ENCODE peak calls at places on chromosomes 7 and 10, in six cellular contexts. One of them, this sample, is unnamed.

GRCh38 chr10:86423739-86424138 is 57.1 kb upstream of the GRID1 start:
- DNase-seq in left ventricle myocardium superior: no peak
- DNase-seq in hepatocyte: no peak
- DNase-seq in activated CD8-positive, alpha-beta memory T cell treated with anti-CD3 and anti-CD28 coated beads for 24 hours: no peak
- DNase-seq in kidney tubule cell: no peak
- DNase-seq in dorsolateral prefrontal cortex: no peak
- DNase-seq in this sample: no peak

GRCh38 chr7:816751-817671 is 15.3 kb upstream of the SUN1 start:
- DNase-seq in kidney tubule cell: peak
- DNase-seq in left ventricle myocardium superior: no peak
- DNase-seq in hepatocyte: peak
- DNase-seq in dorsolateral prefrontal cortex: peak
- DNase-seq in activated CD8-positive, alpha-beta memory T cell treated with anti-CD3 and anti-CD28 coated beads for 24 hours: peak
- DNase-seq in this sample: no peak

GRCh38 chr7:81761821-81762220 is 8.0 kb downstream of the HGF start:
- DNase-seq in left ventricle myocardium superior: no peak
- DNase-seq in activated CD8-positive, alpha-beta memory T cell treated with anti-CD3 and anti-CD28 coated beads for 24 hours: no peak
- DNase-seq in dorsolateral prefrontal cortex: no peak
- DNase-seq in hepatocyte: no peak
- DNase-seq in kidney tubule cell: no peak
- DNase-seq in this sample: no peak

GRCh38 chr10:21989453-21990154 is 13.9 kb downstream of the DNAJC1 start:
- DNase-seq in activated CD8-positive, alpha-beta memory T cell treated with anti-CD3 and anti-CD28 coated beads for 24 hours: no peak
- DNase-seq in kidney tubule cell: peak
- DNase-seq in dorsolateral prefrontal cortex: peak
- DNase-seq in hepatocyte: peak
- DNase-seq in left ventricle myocardium superior: peak
- DNase-seq in this sample: peak

GRCh38 chr7:46942574-46942973 is 639.3 kb downstream of the TNS3 start:
- DNase-seq in activated CD8-positive, alpha-beta memory T cell treated with anti-CD3 and anti-CD28 coated beads for 24 hours: no peak
- DNase-seq in kidney tubule cell: no peak
- DNase-seq in hepatocyte: no peak
- DNase-seq in left ventricle myocardium superior: no peak
- DNase-seq in dorsolateral prefrontal cortex: no peak
- DNase-seq in this sample: no peak

GRCh38 chr7:74222851-74223710 is 13.3 kb downstream of the LAT2 start:
- DNase-seq in left ventricle myocardium superior: peak
- DNase-seq in activated CD8-positive, alpha-beta memory T cell treated with anti-CD3 and anti-CD28 coated beads for 24 hours: no peak
- DNase-seq in dorsolateral prefrontal cortex: no peak
- DNase-seq in hepatocyte: no peak
- DNase-seq in kidney tubule cell: no peak
- DNase-seq in this sample: no peak

GRCh38 chr10:103767756-103768155 is 87.6 kb downstream of the SH3PXD2A start:
- DNase-seq in kidney tubule cell: no peak
- DNase-seq in hepatocyte: no peak
- DNase-seq in activated CD8-positive, alpha-beta memory T cell treated with anti-CD3 and anti-CD28 coated beads for 24 hours: no peak
- DNase-seq in left ventricle myocardium superior: no peak
- DNase-seq in dorsolateral prefrontal cortex: no peak
- DNase-seq in this sample: no peak

GRCh38 chr7:13904689-13905088 is 84.8 kb downstream of the ETV1 start:
- DNase-seq in activated CD8-positive, alpha-beta memory T cell treated with anti-CD3 and anti-CD28 coated beads for 24 hours: no peak
- DNase-seq in hepatocyte: no peak
- DNase-seq in dorsolateral prefrontal cortex: no peak
- DNase-seq in left ventricle myocardium superior: no peak
- DNase-seq in kidney tubule cell: peak
- DNase-seq in this sample: no peak

GRCh38 chr7:132075573-132075972 is 500.7 kb downstream of the PLXNA4 start:
- DNase-seq in left ventricle myocardium superior: no peak
- DNase-seq in hepatocyte: no peak
- DNase-seq in activated CD8-positive, alpha-beta memory T cell treated with anti-CD3 and anti-CD28 coated beads for 24 hours: no peak
- DNase-seq in dorsolateral prefrontal cortex: no peak
- DNase-seq in kidney tubule cell: no peak
- DNase-seq in this sample: no peak

GRCh38 chr10:59575269-59575668 is 134.4 kb downstream of the SLC16A9 start:
- DNase-seq in left ventricle myocardium superior: no peak
- DNase-seq in dorsolateral prefrontal cortex: no peak
- DNase-seq in kidney tubule cell: peak
- DNase-seq in activated CD8-positive, alpha-beta memory T cell treated with anti-CD3 and anti-CD28 coated beads for 24 hours: no peak
- DNase-seq in hepatocyte: no peak
- DNase-seq in this sample: no peak

GRCh38 chr10:98418596-98419265 is 3.7 kb upstream of the PYROXD2 start:
- DNase-seq in dorsolateral prefrontal cortex: no peak
- DNase-seq in left ventricle myocardium superior: no peak
- DNase-seq in hepatocyte: no peak
- DNase-seq in activated CD8-positive, alpha-beta memory T cell treated with anti-CD3 and anti-CD28 coated beads for 24 hours: no peak
- DNase-seq in kidney tubule cell: no peak
- DNase-seq in this sample: no peak

GRCh38 chr10:105068497-105068896 is 427.4 kb downstream of the SORCS3 start:
- DNase-seq in kidney tubule cell: peak
- DNase-seq in activated CD8-positive, alpha-beta memory T cell treated with anti-CD3 and anti-CD28 coated beads for 24 hours: no peak
- DNase-seq in left ventricle myocardium superior: no peak
- DNase-seq in dorsolateral prefrontal cortex: no peak
- DNase-seq in hepatocyte: no peak
- DNase-seq in this sample: no peak

GRCh38 chr7:111107989-111108388 is 17.1 kb downstream of the LRRN3 start:
- DNase-seq in kidney tubule cell: no peak
- DNase-seq in dorsolateral prefrontal cortex: no peak
- DNase-seq in hepatocyte: no peak
- DNase-seq in activated CD8-positive, alpha-beta memory T cell treated with anti-CD3 and anti-CD28 coated beads for 24 hours: no peak
- DNase-seq in left ventricle myocardium superior: no peak
- DNase-seq in this sample: no peak

GRCh38 chr10:5466451-5466996 is 32.8 kb downstream of the CALML5 start:
- DNase-seq in activated CD8-positive, alpha-beta memory T cell treated with anti-CD3 and anti-CD28 coated beads for 24 hours: no peak
- DNase-seq in left ventricle myocardium superior: no peak
- DNase-seq in dorsolateral prefrontal cortex: no peak
- DNase-seq in hepatocyte: peak
- DNase-seq in kidney tubule cell: peak
- DNase-seq in this sample: no peak

GRCh38 chr10:121157998-121158397 is 306.8 kb downstream of the WDR11 start:
- DNase-seq in left ventricle myocardium superior: no peak
- DNase-seq in activated CD8-positive, alpha-beta memory T cell treated with anti-CD3 and anti-CD28 coated beads for 24 hours: no peak
- DNase-seq in dorsolateral prefrontal cortex: no peak
- DNase-seq in kidney tubule cell: peak
- DNase-seq in hepatocyte: peak
- DNase-seq in this sample: peak

GRCh38 chr10:104208730-104209129 is 23.4 kb downstream of the CFAP43 start:
- DNase-seq in activated CD8-positive, alpha-beta memory T cell treated with anti-CD3 and anti-CD28 coated beads for 24 hours: no peak
- DNase-seq in dorsolateral prefrontal cortex: no peak
- DNase-seq in kidney tubule cell: no peak
- DNase-seq in left ventricle myocardium superior: no peak
- DNase-seq in hepatocyte: no peak
- DNase-seq in this sample: no peak

GRCh38 chr7:87480386-87480785 is 4.9 kb upstream of the ABCB4 start:
- DNase-seq in activated CD8-positive, alpha-beta memory T cell treated with anti-CD3 and anti-CD28 coated beads for 24 hours: no peak
- DNase-seq in hepatocyte: no peak
- DNase-seq in left ventricle myocardium superior: no peak
- DNase-seq in kidney tubule cell: peak
- DNase-seq in dorsolateral prefrontal cortex: no peak
- DNase-seq in this sample: no peak

GRCh38 chr7:143248781-143249354 is 14.4 kb upstream of the GSTK1 start:
- DNase-seq in hepatocyte: peak
- DNase-seq in kidney tubule cell: peak
- DNase-seq in activated CD8-positive, alpha-beta memory T cell treated with anti-CD3 and anti-CD28 coated beads for 24 hours: no peak
- DNase-seq in dorsolateral prefrontal cortex: no peak
- DNase-seq in left ventricle myocardium superior: no peak
- DNase-seq in this sample: no peak

GRCh38 chr7:132751282-132751647 is 175.0 kb upstream of the PLXNA4 start:
- DNase-seq in activated CD8-positive, alpha-beta memory T cell treated with anti-CD3 and anti-CD28 coated beads for 24 hours: no peak
- DNase-seq in left ventricle myocardium superior: no peak
- DNase-seq in dorsolateral prefrontal cortex: no peak
- DNase-seq in kidney tubule cell: no peak
- DNase-seq in hepatocyte: no peak
- DNase-seq in this sample: no peak

GRCh38 chr10:112949875-112950507 is at the start of gene TCF7L2:
- DNase-seq in kidney tubule cell: peak
- DNase-seq in activated CD8-positive, alpha-beta memory T cell treated with anti-CD3 and anti-CD28 coated beads for 24 hours: peak
- DNase-seq in left ventricle myocardium superior: peak
- DNase-seq in dorsolateral prefrontal cortex: peak
- DNase-seq in hepatocyte: peak
- DNase-seq in this sample: peak

GRCh38 chr7:132611056-132611455 is 34.8 kb upstream of the PLXNA4 start:
- DNase-seq in dorsolateral prefrontal cortex: no peak
- DNase-seq in kidney tubule cell: no peak
- DNase-seq in hepatocyte: no peak
- DNase-seq in left ventricle myocardium superior: no peak
- DNase-seq in activated CD8-positive, alpha-beta memory T cell treated with anti-CD3 and anti-CD28 coated beads for 24 hours: no peak
- DNase-seq in this sample: no peak

GRCh38 chr7:42932861-42933591 is 850 bp downstream of the MRPL32 start:
- DNase-seq in activated CD8-positive, alpha-beta memory T cell treated with anti-CD3 and anti-CD28 coated beads for 24 hours: no peak
- DNase-seq in hepatocyte: peak
- DNase-seq in left ventricle myocardium superior: no peak
- DNase-seq in dorsolateral prefrontal cortex: no peak
- DNase-seq in kidney tubule cell: peak
- DNase-seq in this sample: peak

GRCh38 chr10:96374639-96374984 is 15.8 kb upstream of the OPALIN start:
- DNase-seq in dorsolateral prefrontal cortex: no peak
- DNase-seq in hepatocyte: no peak
- DNase-seq in kidney tubule cell: no peak
- DNase-seq in left ventricle myocardium superior: no peak
- DNase-seq in activated CD8-positive, alpha-beta memory T cell treated with anti-CD3 and anti-CD28 coated beads for 24 hours: peak
- DNase-seq in this sample: no peak

GRCh38 chr7:77542399-77542798 is 5.3 kb downstream of the PTPN12 start:
- DNase-seq in hepatocyte: no peak
- DNase-seq in kidney tubule cell: peak
- DNase-seq in left ventricle myocardium superior: no peak
- DNase-seq in activated CD8-positive, alpha-beta memory T cell treated with anti-CD3 and anti-CD28 coated beads for 24 hours: no peak
- DNase-seq in dorsolateral prefrontal cortex: no peak
- DNase-seq in this sample: no peak

GRCh38 chr7:82257118-82257695 is 186.4 kb downstream of the CACNA2D1 start:
- DNase-seq in kidney tubule cell: no peak
- DNase-seq in dorsolateral prefrontal cortex: no peak
- DNase-seq in activated CD8-positive, alpha-beta memory T cell treated with anti-CD3 and anti-CD28 coated beads for 24 hours: no peak
- DNase-seq in left ventricle myocardium superior: no peak
- DNase-seq in hepatocyte: no peak
- DNase-seq in this sample: no peak

GRCh38 chr7:498678-499641 is 20.7 kb downstream of the PDGFA start:
- DNase-seq in kidney tubule cell: no peak
- DNase-seq in left ventricle myocardium superior: peak
- DNase-seq in hepatocyte: no peak
- DNase-seq in activated CD8-positive, alpha-beta memory T cell treated with anti-CD3 and anti-CD28 coated beads for 24 hours: no peak
- DNase-seq in dorsolateral prefrontal cortex: no peak
- DNase-seq in this sample: no peak

GRCh38 chr7:106309352-106309751 is 24.6 kb upstream of the NAMPT start:
- DNase-seq in kidney tubule cell: peak
- DNase-seq in left ventricle myocardium superior: no peak
- DNase-seq in dorsolateral prefrontal cortex: no peak
- DNase-seq in activated CD8-positive, alpha-beta memory T cell treated with anti-CD3 and anti-CD28 coated beads for 24 hours: no peak
- DNase-seq in hepatocyte: no peak
- DNase-seq in this sample: no peak

GRCh38 chr7:43506460-43506859 is 76.4 kb upstream of the STK17A start:
- DNase-seq in activated CD8-positive, alpha-beta memory T cell treated with anti-CD3 and anti-CD28 coated beads for 24 hours: no peak
- DNase-seq in kidney tubule cell: no peak
- DNase-seq in dorsolateral prefrontal cortex: no peak
- DNase-seq in hepatocyte: no peak
- DNase-seq in left ventricle myocardium superior: no peak
- DNase-seq in this sample: no peak

GRCh38 chr10:126661841-126662520 is 8.5 kb downstream of the C10orf90 start:
- DNase-seq in left ventricle myocardium superior: no peak
- DNase-seq in hepatocyte: peak
- DNase-seq in dorsolateral prefrontal cortex: no peak
- DNase-seq in activated CD8-positive, alpha-beta memory T cell treated with anti-CD3 and anti-CD28 coated beads for 24 hours: no peak
- DNase-seq in kidney tubule cell: peak
- DNase-seq in this sample: no peak

GRCh38 chr7:146002008-146002407 is 114.6 kb upstream of the CNTNAP2 start:
- DNase-seq in dorsolateral prefrontal cortex: no peak
- DNase-seq in kidney tubule cell: no peak
- DNase-seq in left ventricle myocardium superior: no peak
- DNase-seq in activated CD8-positive, alpha-beta memory T cell treated with anti-CD3 and anti-CD28 coated beads for 24 hours: no peak
- DNase-seq in hepatocyte: no peak
- DNase-seq in this sample: no peak

GRCh38 chr10:17003151-17003550 is 126.5 kb downstream of the CUBN start:
- DNase-seq in activated CD8-positive, alpha-beta memory T cell treated with anti-CD3 and anti-CD28 coated beads for 24 hours: peak
- DNase-seq in dorsolateral prefrontal cortex: no peak
- DNase-seq in hepatocyte: peak
- DNase-seq in kidney tubule cell: peak
- DNase-seq in left ventricle myocardium superior: no peak
- DNase-seq in this sample: no peak